ENCODE peak calls at places on chromosomes 5 and 9, in seven cellular contexts. One of them, this sample, is unnamed.

GRCh38 chr9:91948061-91948422 is 2.0 kb downstream of the ROR2 start:
- DNase-seq in neuronal stem cell: peak; percentile 29
- DNase-seq in IMR-90: peak; percentile 16
- DNase-seq in H1: no peak
- DNase-seq in trophoblast cell: no peak
- DNase-seq in mesendoderm: peak; percentile 67
- DNase-seq in H9: no peak
- DNase-seq in this sample: peak; percentile 39

GRCh38 chr5:84274585-84275468 is 109.9 kb downstream of the EDIL3 start:
- DNase-seq in H9: no peak
- DNase-seq in H1: peak; percentile 64
- DNase-seq in mesendoderm: peak; percentile 48
- DNase-seq in neuronal stem cell: peak; percentile 4
- DNase-seq in IMR-90: peak; percentile 28
- DNase-seq in trophoblast cell: peak; percentile 52
- DNase-seq in this sample: peak; percentile 39

GRCh38 chr9:136584401-136585328 is 38.8 kb upstream of the NOTCH1 start:
- DNase-seq in mesendoderm: no peak
- DNase-seq in neuronal stem cell: no peak
- DNase-seq in trophoblast cell: no peak
- DNase-seq in H9: no peak
- DNase-seq in IMR-90: no peak
- DNase-seq in H1: no peak
- DNase-seq in this sample: no peak

GRCh38 chr9:127918201-127919107 is 1.6 kb upstream of the ST6GALNAC4 start:
- DNase-seq in neuronal stem cell: no peak
- DNase-seq in H1: no peak
- DNase-seq in H9: peak; percentile 71
- DNase-seq in mesendoderm: peak; percentile 65
- DNase-seq in trophoblast cell: no peak
- DNase-seq in IMR-90: no peak
- DNase-seq in this sample: peak; percentile 43

GRCh38 chr9:112925058-112925641 is 34.5 kb upstream of the SLC46A2 start:
- DNase-seq in trophoblast cell: peak; percentile 42
- DNase-seq in H9: peak; percentile 37
- DNase-seq in mesendoderm: peak; percentile 61
- DNase-seq in IMR-90: peak; percentile 23
- DNase-seq in neuronal stem cell: no peak
- DNase-seq in H1: no peak
- DNase-seq in this sample: peak; percentile 24

GRCh38 chr5:158203256-158203655 is 344.3 kb upstream of the CLINT1 start:
- DNase-seq in H1: no peak
- DNase-seq in mesendoderm: peak; percentile 16
- DNase-seq in H9: no peak
- DNase-seq in trophoblast cell: no peak
- DNase-seq in neuronal stem cell: no peak
- DNase-seq in IMR-90: no peak
- DNase-seq in this sample: no peak

GRCh38 chr5:109691248-109691574 is 1.5 kb downstream of the MAN2A1 start:
- DNase-seq in H9: no peak
- DNase-seq in neuronal stem cell: no peak
- DNase-seq in trophoblast cell: no peak
- DNase-seq in IMR-90: no peak
- DNase-seq in H1: no peak
- DNase-seq in mesendoderm: no peak
- DNase-seq in this sample: no peak

GRCh38 chr9:78713746-78714405 is 417.0 kb downstream of the PSAT1 start:
- DNase-seq in IMR-90: peak; percentile 49
- DNase-seq in neuronal stem cell: no peak
- DNase-seq in mesendoderm: no peak
- DNase-seq in H1: no peak
- DNase-seq in trophoblast cell: no peak
- DNase-seq in H9: no peak
- DNase-seq in this sample: peak; percentile 24

GRCh38 chr5:116371935-116372334 is 202.7 kb downstream of the SEMA6A start:
- DNase-seq in mesendoderm: no peak
- DNase-seq in neuronal stem cell: no peak
- DNase-seq in trophoblast cell: no peak
- DNase-seq in H9: no peak
- DNase-seq in H1: no peak
- DNase-seq in IMR-90: no peak
- DNase-seq in this sample: peak; percentile 8

GRCh38 chr5:172178301-172179031 is 9.6 kb downstream of the STK10 start:
- DNase-seq in H9: no peak
- DNase-seq in mesendoderm: no peak
- DNase-seq in IMR-90: no peak
- DNase-seq in H1: no peak
- DNase-seq in trophoblast cell: peak; percentile 54
- DNase-seq in neuronal stem cell: no peak
- DNase-seq in this sample: no peak

GRCh38 chr5:17796757-17797398 is 162.6 kb downstream of the TAF11L14 start:
- DNase-seq in H9: no peak
- DNase-seq in H1: no peak
- DNase-seq in IMR-90: no peak
- DNase-seq in trophoblast cell: no peak
- DNase-seq in mesendoderm: no peak
- DNase-seq in neuronal stem cell: no peak
- DNase-seq in this sample: no peak

GRCh38 chr5:119426059-119426458 is 26.2 kb upstream of the HSD17B4 start:
- DNase-seq in mesendoderm: no peak
- DNase-seq in neuronal stem cell: no peak
- DNase-seq in H9: no peak
- DNase-seq in trophoblast cell: no peak
- DNase-seq in H1: no peak
- DNase-seq in IMR-90: no peak
- DNase-seq in this sample: no peak

GRCh38 chr5:119417891-119418781 is 34.2 kb upstream of the HSD17B4 start:
- DNase-seq in mesendoderm: peak; percentile 59
- DNase-seq in H1: no peak
- DNase-seq in IMR-90: peak; percentile 76
- DNase-seq in H9: no peak
- DNase-seq in neuronal stem cell: no peak
- DNase-seq in trophoblast cell: peak; percentile 66
- DNase-seq in this sample: peak; percentile 81

GRCh38 chr5:119418782-119419101 is 33.6 kb upstream of the HSD17B4 start:
- DNase-seq in neuronal stem cell: no peak
- DNase-seq in trophoblast cell: no peak
- DNase-seq in IMR-90: no peak
- DNase-seq in H9: no peak
- DNase-seq in mesendoderm: peak; percentile 63
- DNase-seq in H1: no peak
- DNase-seq in this sample: no peak

DNA sequence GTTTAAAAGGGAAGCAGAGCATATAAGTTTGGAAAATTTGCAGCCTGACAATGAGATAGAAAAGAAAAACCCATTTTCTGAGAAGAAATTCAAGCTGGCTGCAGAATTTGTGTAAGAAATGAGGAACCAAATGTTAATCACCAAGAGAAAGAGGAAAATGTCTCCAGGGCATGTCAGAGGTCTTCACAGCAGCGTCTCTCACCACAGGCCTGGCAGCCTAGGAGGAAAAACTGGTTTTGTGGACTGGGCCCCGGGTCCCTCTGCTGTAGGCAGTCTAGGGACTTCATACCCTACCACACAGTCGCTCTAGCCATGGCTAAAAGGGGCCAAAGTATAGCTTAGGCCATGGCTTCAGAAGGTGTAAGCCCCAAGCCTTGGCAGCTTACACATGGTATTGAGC is 32.1 kb upstream of the HSD17B4 start:
- DNase-seq in H9: no peak
- DNase-seq in trophoblast cell: peak; percentile 83
- DNase-seq in IMR-90: no peak
- DNase-seq in neuronal stem cell: no peak
- DNase-seq in mesendoderm: peak; percentile 54
- DNase-seq in H1: no peak
- DNase-seq in this sample: no peak
- H2BK120ac ChIP-seq in H9: no peak overlapping the region
- H2BK120ac ChIP-seq in trophoblast cell: peak overlapping the region; percentile 49
- H2BK120ac ChIP-seq in IMR-90: no peak overlapping the region
- H2BK120ac ChIP-seq in neuronal stem cell: no peak overlapping the region
- H2BK120ac ChIP-seq in mesendoderm: no peak overlapping the region
- H2BK120ac ChIP-seq in H1: no peak overlapping the region
- H2BK120ac ChIP-seq in this sample: no peak overlapping the region

DNA sequence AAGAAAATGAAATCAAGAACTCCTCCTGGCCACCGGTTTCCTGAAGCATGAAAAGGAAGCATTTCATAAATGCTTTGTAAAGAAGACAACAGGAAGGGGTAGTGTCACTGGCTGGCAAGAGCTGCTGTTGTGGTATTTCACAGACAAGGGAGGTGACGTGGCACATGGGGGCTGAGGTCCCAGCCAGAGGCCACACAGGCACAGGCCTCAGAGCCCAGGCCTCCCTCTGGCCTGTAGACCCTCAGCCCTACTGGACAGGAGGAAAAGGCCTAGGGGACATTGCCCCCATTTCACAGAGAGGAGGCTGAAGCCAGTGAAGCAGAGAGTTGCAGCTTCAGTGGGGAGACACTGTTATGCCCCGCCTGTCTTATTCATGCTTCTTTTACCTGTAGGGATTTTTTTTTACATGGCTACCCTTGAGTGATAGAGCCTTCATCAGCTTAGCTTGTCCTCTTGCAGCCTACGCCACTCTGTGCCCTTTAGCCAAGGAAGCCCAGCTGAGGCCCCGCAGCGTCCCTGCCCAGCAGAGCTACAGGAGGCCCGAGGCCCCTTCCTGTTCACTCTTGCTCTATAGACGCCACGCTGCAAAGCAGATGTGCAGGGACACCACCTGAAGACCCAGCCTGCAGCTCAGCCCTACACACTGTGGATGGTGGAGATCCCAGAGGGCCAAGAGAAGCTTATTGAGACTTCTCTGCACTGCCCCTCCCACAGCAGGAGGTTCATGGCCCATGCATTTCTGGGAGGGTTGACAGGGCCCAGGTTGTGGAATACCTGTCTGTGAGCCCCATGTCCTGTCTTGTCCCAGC is 33.8 kb downstream of the IRF1 start:
- DNase-seq in neuronal stem cell: no peak
- DNase-seq in mesendoderm: no peak
- DNase-seq in IMR-90: no peak
- DNase-seq in trophoblast cell: peak; percentile 61
- DNase-seq in H1: no peak
- DNase-seq in H9: no peak
- DNase-seq in this sample: peak; percentile 45
- H3K9ac ChIP-seq in neuronal stem cell: no peak overlapping the region
- H3K9ac ChIP-seq in mesendoderm: no peak overlapping the region
- H3K9ac ChIP-seq in IMR-90: peak overlapping the region; percentile 0
- H3K9ac ChIP-seq in trophoblast cell: no peak overlapping the region
- H3K9ac ChIP-seq in H1: no peak overlapping the region
- H3K9ac ChIP-seq in H9: no peak overlapping the region
- H3K9ac ChIP-seq in this sample: peak overlapping the region; percentile 55

GRCh38 chr9:93130861-93131481 is 3.1 kb downstream of the NINJ1 start:
- DNase-seq in trophoblast cell: no peak
- DNase-seq in neuronal stem cell: no peak
- DNase-seq in IMR-90: no peak
- DNase-seq in mesendoderm: no peak
- DNase-seq in H1: no peak
- DNase-seq in H9: no peak
- DNase-seq in this sample: peak; percentile 31
- H2BK120ac ChIP-seq in trophoblast cell: no peak overlapping the region
- H2BK120ac ChIP-seq in neuronal stem cell: no peak overlapping the region
- H2BK120ac ChIP-seq in IMR-90: no peak overlapping the region
- H2BK120ac ChIP-seq in mesendoderm: no peak overlapping the region
- H2BK120ac ChIP-seq in H1: no peak overlapping the region
- H2BK120ac ChIP-seq in H9: no peak overlapping the region
- H2BK120ac ChIP-seq in this sample: no peak overlapping the region

GRCh38 chr5:143413964-143414669 is 10.6 kb upstream of the NR3C1 start:
- DNase-seq in trophoblast cell: no peak
- DNase-seq in H9: no peak
- DNase-seq in neuronal stem cell: no peak
- DNase-seq in H1: no peak
- DNase-seq in mesendoderm: no peak
- DNase-seq in IMR-90: no peak
- DNase-seq in this sample: no peak
- H3K9ac ChIP-seq in trophoblast cell: no peak overlapping the region
- H3K9ac ChIP-seq in H9: no peak overlapping the region
- H3K9ac ChIP-seq in neuronal stem cell: no peak overlapping the region
- H3K9ac ChIP-seq in H1: no peak overlapping the region
- H3K9ac ChIP-seq in mesendoderm: no peak overlapping the region
- H3K9ac ChIP-seq in IMR-90: no peak overlapping the region
- H3K9ac ChIP-seq in this sample: no peak overlapping the region

GRCh38 chr9:103999375-104000062 is 94.6 kb upstream of the SMC2 start:
- DNase-seq in mesendoderm: no peak
- DNase-seq in neuronal stem cell: no peak
- DNase-seq in H1: no peak
- DNase-seq in trophoblast cell: no peak
- DNase-seq in H9: no peak
- DNase-seq in IMR-90: no peak
- DNase-seq in this sample: no peak
- H2BK120ac ChIP-seq in mesendoderm: no peak overlapping the region
- H2BK120ac ChIP-seq in neuronal stem cell: no peak overlapping the region
- H2BK120ac ChIP-seq in H1: no peak overlapping the region
- H2BK120ac ChIP-seq in trophoblast cell: no peak overlapping the region
- H2BK120ac ChIP-seq in H9: no peak overlapping the region
- H2BK120ac ChIP-seq in IMR-90: no peak overlapping the region
- H2BK120ac ChIP-seq in this sample: no peak overlapping the region

GRCh38 chr5:178312900-178313299 is 80.3 kb upstream of the PHYKPL start:
- DNase-seq in trophoblast cell: peak; percentile 21
- DNase-seq in H1: no peak
- DNase-seq in mesendoderm: no peak
- DNase-seq in IMR-90: no peak
- DNase-seq in H9: no peak
- DNase-seq in neuronal stem cell: no peak
- DNase-seq in this sample: peak; percentile 28
- H3K9ac ChIP-seq in trophoblast cell: no peak overlapping the region
- H3K9ac ChIP-seq in H1: no peak overlapping the region
- H3K9ac ChIP-seq in mesendoderm: peak overlapping the region; percentile 42
- H3K9ac ChIP-seq in IMR-90: no peak overlapping the region
- H3K9ac ChIP-seq in H9: no peak overlapping the region
- H3K9ac ChIP-seq in neuronal stem cell: no peak overlapping the region
- H3K9ac ChIP-seq in this sample: no peak overlapping the region